ENCODE peak calls at places on chromosomes 16 and 17, in six cellular contexts. S is mammary epithelial cell, X is A549, V is GM23248, K is fibroblast of lung, Z is uterus. W is an unnamed sample.

GRCh38 chr17:5705081-5705875 is 121.0 kb upstream of the NLRP1 start:
- DNase-seq in S (no peak), X (peak; percentile 28), V (peak; percentile 19), K (no peak), Z (no peak), W (no peak)

GRCh38 chr17:60863892-60864673 is 186.4 kb downstream of the BCAS3 start:
- DNase-seq in S (no peak), X (no peak), V (no peak), K (peak; percentile 62), Z (no peak), W (no peak)

GRCh38 chr17:67289174-67289876 is 44.3 kb upstream of the HELZ start:
- DNase-seq in S (peak; percentile 6), X (no peak), V (peak; percentile 76), K (peak; percentile 64), Z (peak; percentile 76), W (peak; percentile 90)

GRCh38 chr16:79691001-79691400 is 90.5 kb upstream of the MAF start:
- DNase-seq in S (no peak), X (no peak), V (no peak), K (no peak), Z (no peak), W (no peak)

GRCh38 chr17:76467366-76467765 is at the start of gene AANAT:
- DNase-seq in S (no peak), X (no peak), V (no peak), K (no peak), Z (no peak), W (no peak)

GRCh38 chr16:78815713-78816112 is 716.3 kb downstream of the WWOX start:
- DNase-seq in S (no peak), X (no peak), V (no peak), K (no peak), Z (peak; percentile 39), W (no peak)

GRCh38 chr17:79628861-79629547 is 18.2 kb upstream of the RBFOX3 start:
- DNase-seq in S (no peak), X (no peak), V (no peak), K (no peak), Z (peak; percentile 2), W (no peak)

GRCh38 chr17:56130030-56130429 is 23.2 kb upstream of the ANKFN1 start:
- DNase-seq in S (no peak), X (no peak), V (no peak), K (no peak), Z (no peak), W (no peak)

GRCh38 chr16:1791943-1792812 is 1.3 kb downstream of the IGFALS start:
- DNase-seq in S (no peak), X (no peak), V (no peak), K (no peak), Z (no peak), W (no peak)

GRCh38 chr16:70481929-70482536 is 27.6 kb downstream of the FCSK start:
- DNase-seq in S (peak; percentile 75), X (no peak), V (peak; percentile 73), K (peak; percentile 63), Z (no peak), W (no peak)

GRCh38 chr17:52148288-52148968 is 10.1 kb downstream of the CA10 start:
- DNase-seq in S (no peak), X (no peak), V (no peak), K (no peak), Z (no peak), W (no peak)

GRCh38 chr17:75069783-75070182 is 18.0 kb upstream of the SLC16A5 start:
- DNase-seq in S (no peak), X (peak; percentile 78), V (peak; percentile 56), K (no peak), Z (no peak), W (no peak)

GRCh38 chr16:60684002-60684401 is 1352.2 kb downstream of the CDH8 start:
- DNase-seq in S (no peak), X (no peak), V (no peak), K (no peak), Z (no peak), W (no peak)

GRCh38 chr17:73404246-73404645 is 92.4 kb upstream of the CDC42EP4 start:
- DNase-seq in S (no peak), X (no peak), V (no peak), K (no peak), Z (no peak), W (no peak)

GRCh38 chr17:8117980-8118768 is at the start of gene ALOXE3:
- DNase-seq in S (peak; percentile 95), X (peak; percentile 86), V (peak; percentile 92), K (peak; percentile 75), Z (peak; percentile 71), W (no peak)

GRCh38 chr17:360141-360705 is 7.6 kb upstream of the RPH3AL start:
- DNase-seq in S (no peak), X (no peak), V (no peak), K (no peak), Z (no peak), W (no peak)

GRCh38 chr17:65987988-65988387 is 203.9 kb downstream of the CEP112 start:
- DNase-seq in S (peak; percentile 39), X (peak; percentile 14), V (peak; percentile 45), K (peak; percentile 19), Z (no peak), W (no peak)

GRCh38 chr16:12613131-12613991 is 190.3 kb downstream of the CPPED1 start:
- DNase-seq in S (peak; percentile 94), X (peak; percentile 61), V (peak; percentile 46), K (peak; percentile 67), Z (no peak), W (no peak)

GRCh38 chr17:82450357-82451106 is at the start of gene CYBC1:
- DNase-seq in S (peak; percentile 84), X (peak; percentile 84), V (peak; percentile 98), K (peak; percentile 91), Z (peak; percentile 93), W (peak; percentile 93)

GRCh38 chr17:33977729-33978514 is 277.2 kb upstream of the CCL2 start:
- DNase-seq in S (no peak), X (no peak), V (no peak), K (no peak), Z (no peak), W (no peak)

GRCh38 chr17:52751051-52751450 is 592.5 kb upstream of the CA10 start:
- DNase-seq in S (no peak), X (no peak), V (no peak), K (no peak), Z (no peak), W (no peak)

GRCh38 chr17:76700627-76701470 is 9.9 kb downstream of the MXRA7 start:
- DNase-seq in S (peak; percentile 82), X (no peak), V (peak; percentile 95), K (peak; percentile 94), Z (peak; percentile 89), W (peak; percentile 76)

GRCh38 chr17:27407916-27408846 is 48.1 kb upstream of the KSR1 start:
- DNase-seq in S (peak; percentile 48), X (peak; percentile 33), V (peak; percentile 86), K (peak; percentile 57), Z (no peak), W (no peak)

GRCh38 chr16:11125936-11126335 is 130.1 kb downstream of the SOCS1 start:
- DNase-seq in S (no peak), X (no peak), V (no peak), K (no peak), Z (no peak), W (no peak)

GRCh38 chr17:57099165-57099564 is 14.1 kb downstream of the AKAP1 start:
- DNase-seq in S (no peak), X (no peak), V (no peak), K (no peak), Z (no peak), W (no peak)

GRCh38 chr17:70636517-70637133 is 467.3 kb downstream of the KCNJ2 start:
- DNase-seq in S (peak; percentile 30), X (peak; percentile 44), V (peak; percentile 60), K (peak; percentile 38), Z (no peak), W (no peak)

DNA sequence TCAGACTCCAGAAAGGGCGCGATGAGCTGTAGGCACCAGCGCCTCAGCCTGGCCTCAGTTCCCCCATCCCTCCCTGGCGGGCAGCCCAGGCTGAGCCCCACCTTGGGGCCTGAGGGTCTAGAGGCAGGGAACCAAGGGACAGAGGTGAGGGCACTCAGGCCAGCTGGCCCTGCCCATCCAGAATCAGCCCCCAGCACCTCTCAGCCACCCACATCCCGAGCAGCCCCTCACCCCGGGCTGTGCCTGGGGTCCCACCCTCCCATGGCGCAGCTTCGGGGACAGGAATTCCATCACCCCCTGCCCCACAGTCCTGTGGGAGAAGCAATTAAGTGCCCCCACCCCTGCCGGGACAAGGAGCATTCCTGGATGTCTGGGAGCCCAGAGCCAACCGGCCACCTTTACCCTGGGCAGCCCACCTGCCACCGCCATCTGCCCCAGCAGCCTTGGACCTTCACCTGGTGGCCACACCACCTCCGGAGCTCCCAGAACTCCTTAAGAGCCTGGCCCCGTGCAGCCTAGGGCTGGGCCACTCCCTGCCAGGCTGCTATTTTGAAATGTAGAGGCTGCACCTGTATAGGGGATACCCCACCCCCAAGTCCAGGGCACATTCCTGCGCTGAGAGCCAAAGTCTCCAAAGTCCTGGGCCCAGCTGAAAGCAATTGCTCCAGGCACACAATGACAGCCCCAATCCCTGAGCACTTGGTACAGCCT is 33.7 kb upstream of the PVALEF start:
- DNase-seq in S (no peak), X (no peak), V (no peak), K (no peak), Z (no peak), W (no peak)
- H3K27ac ChIP-seq in S (no peak overlapping the region), X (no peak overlapping the region), V (no peak overlapping the region), K (no peak overlapping the region), Z (no peak overlapping the region), W (no peak overlapping the region)

GRCh38 chr16:67544844-67545664 is 16.4 kb downstream of the RIPOR1 start:
- DNase-seq in S (no peak), X (no peak), V (no peak), K (no peak), Z (no peak), W (no peak)
- H3K4me1 ChIP-seq in S (peaks cover 30% of the 10 kb centered on the region), X (peaks cover 9% of the 10 kb centered on the region), V (no peaks in the 10 kb centered on the region), K (peaks cover 6% of the 10 kb centered on the region), Z (no peaks in the 10 kb centered on the region), W (peaks cover 88% of the 10 kb centered on the region)

GRCh38 chr17:3922765-3923164 is 6.5 kb upstream of the P2RX1 start:
- DNase-seq in S (no peak), X (no peak), V (no peak), K (no peak), Z (no peak), W (no peak)
- H3K27ac ChIP-seq in S (no peak overlapping the region), X (no peak overlapping the region), V (no peak overlapping the region), K (no peak overlapping the region), Z (no peak overlapping the region), W (no peak overlapping the region)

DNA sequence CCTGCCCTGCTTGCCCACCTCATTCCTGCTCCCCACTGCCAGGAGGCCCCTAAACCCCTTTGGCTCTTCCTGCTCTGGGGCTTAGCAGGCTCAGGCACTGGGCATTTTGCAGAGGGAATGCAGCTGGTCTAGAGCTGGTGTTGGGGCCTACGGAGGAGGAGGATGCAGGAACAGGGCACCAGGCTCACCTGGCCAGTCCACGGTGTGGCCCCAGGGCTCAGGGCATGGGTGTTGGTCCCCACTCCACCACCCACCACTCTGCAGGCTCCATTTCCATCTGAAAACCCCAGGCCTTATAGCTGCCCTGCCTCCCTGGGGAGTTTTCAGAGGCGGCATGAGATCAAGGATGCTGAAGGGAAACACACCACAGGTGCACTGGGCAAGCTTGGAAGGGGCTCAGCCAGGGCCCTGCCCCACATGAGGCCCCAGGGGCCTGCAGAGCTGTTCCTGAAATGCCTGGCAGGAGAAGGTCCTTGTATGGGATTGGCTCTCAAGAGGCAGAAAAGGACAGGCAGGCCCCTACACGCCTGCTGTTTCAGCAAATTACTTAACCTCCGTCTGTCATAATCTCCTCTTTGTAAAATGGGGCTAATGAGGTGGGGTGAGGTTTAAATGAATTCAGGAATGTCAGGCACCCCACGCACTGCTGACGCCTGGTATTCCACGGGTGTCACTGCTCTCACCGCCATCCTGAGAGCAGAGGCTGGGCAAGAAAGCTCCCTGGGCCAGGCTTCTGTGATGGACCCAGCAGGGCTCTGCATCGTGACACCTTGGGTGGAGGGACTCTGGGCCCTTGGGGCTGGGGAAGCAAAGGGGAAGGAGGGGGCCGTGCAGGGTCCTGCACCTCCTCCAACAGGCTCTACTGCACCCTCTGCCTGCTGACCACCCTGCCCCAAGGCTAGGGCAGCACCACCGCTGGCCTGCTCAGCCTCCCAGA is 9.3 kb downstream of the SLC47A2 start:
- DNase-seq in S (peak; percentile 68), X (no peak), V (no peak), K (no peak), Z (no peak), W (no peak)
- H3K4me1 ChIP-seq in S (peaks cover 20% of the 10 kb centered on the region), X (peaks cover 7% of the 10 kb centered on the region), V (no peaks in the 10 kb centered on the region), K (no peaks in the 10 kb centered on the region), Z (no peaks in the 10 kb centered on the region), W (peaks cover 30% of the 10 kb centered on the region)